ENCODE peak calls at places on chromosomes 7 and 10, in nine cellular contexts. X is GM20000, V is heart left ventricle, N is kidney epithelial cell, J is HCT116, H is lower leg skin, E is PC-9, G is brain microvascular endothelial cell, M is MM.1S. I is an unnamed sample.

GRCh38 chr7:1210979-1211608 is 21.6 kb upstream of the UNCX start:
- DNase-seq in X (no peak), V (no peak), N (no peak), J (no peak), H (no peak), E (no peak), G (no peak), M (no peak), I (no peak)

GRCh38 chr7:90119178-90119971 is 34.9 kb upstream of the STEAP1 start:
- DNase-seq in X (peak), V (peak), N (no peak), J (no peak), H (no peak), E (no peak), G (no peak), M (no peak), I (peak)

GRCh38 chr7:70042533-70042932 is 444.3 kb downstream of the AUTS2 start:
- DNase-seq in X (no peak), V (no peak), N (peak), J (no peak), H (no peak), E (no peak), G (no peak), M (peak), I (no peak)

GRCh38 chr7:46784746-46785145 is 797.2 kb downstream of the TNS3 start:
- DNase-seq in X (no peak), V (no peak), N (peak), J (peak), H (no peak), E (peak), G (peak), M (no peak), I (no peak)

GRCh38 chr10:19021162-19021561 is 27.4 kb upstream of the MALRD1 start:
- DNase-seq in X (no peak), V (no peak), N (no peak), J (no peak), H (no peak), E (no peak), G (no peak), M (no peak), I (no peak)

GRCh38 chr7:128266891-128267839 is 26.1 kb downstream of the LEP start:
- DNase-seq in X (no peak), V (peak), N (peak), J (no peak), H (peak), E (no peak), G (peak), M (no peak), I (no peak)

GRCh38 chr10:65620404-65621048 is 1305.3 kb upstream of the LRRTM3 start:
- DNase-seq in X (no peak), V (no peak), N (no peak), J (no peak), H (no peak), E (no peak), G (no peak), M (no peak), I (no peak)

GRCh38 chr10:62244785-62245595 is 23.7 kb downstream of the RTKN2 start:
- DNase-seq in X (peak), V (no peak), N (no peak), J (peak), H (no peak), E (peak), G (peak), M (peak), I (peak)

GRCh38 chr10:78331391-78331922 is 297.8 kb downstream of the RPS24 start:
- DNase-seq in X (no peak), V (no peak), N (no peak), J (no peak), H (peak), E (no peak), G (peak), M (no peak), I (no peak)

GRCh38 chr10:124554085-124554858 is 92.6 kb downstream of the LHPP start:
- DNase-seq in X (no peak), V (no peak), N (no peak), J (no peak), H (no peak), E (no peak), G (no peak), M (no peak), I (no peak)

GRCh38 chr7:41648506-41648905 is 54.4 kb downstream of the INHBA start:
- DNase-seq in X (no peak), V (no peak), N (no peak), J (no peak), H (no peak), E (no peak), G (no peak), M (no peak), I (no peak)

GRCh38 chr10:123348721-123349120 is 194.5 kb downstream of the BUB3 start:
- DNase-seq in X (no peak), V (no peak), N (no peak), J (no peak), H (no peak), E (no peak), G (no peak), M (no peak), I (no peak)

GRCh38 chr10:84004206-84004605 is 135.1 kb upstream of the GHITM start:
- DNase-seq in X (no peak), V (no peak), N (no peak), J (no peak), H (no peak), E (no peak), G (no peak), M (no peak), I (no peak)

GRCh38 chr7:50346548-50347497 is 42.3 kb downstream of the IKZF1 start:
- DNase-seq in X (no peak), V (no peak), N (no peak), J (no peak), H (no peak), E (no peak), G (no peak), M (no peak), I (no peak)

GRCh38 chr10:109875828-109876821 is 47.2 kb downstream of the XPNPEP1 start:
- DNase-seq in X (no peak), V (no peak), N (no peak), J (no peak), H (peak), E (no peak), G (no peak), M (no peak), I (no peak)

GRCh38 chr10:90947025-90947960 is 26.4 kb upstream of the ANKRD1 start:
- DNase-seq in X (peak), V (no peak), N (no peak), J (no peak), H (no peak), E (no peak), G (peak), M (peak), I (no peak)

GRCh38 chr7:157517782-157518513 is 181.1 kb downstream of the DNAJB6 start:
- DNase-seq in X (no peak), V (no peak), N (no peak), J (no peak), H (peak), E (no peak), G (no peak), M (no peak), I (no peak)

GRCh38 chr7:47688311-47689100 is 106.6 kb upstream of the TNS3 start:
- DNase-seq in X (no peak), V (no peak), N (no peak), J (no peak), H (peak), E (peak), G (no peak), M (no peak), I (no peak)

GRCh38 chr10:119030421-119031250 is 1.1 kb downstream of the NANOS1 start:
- DNase-seq in X (peak), V (peak), N (no peak), J (peak), H (no peak), E (peak), G (peak), M (peak), I (peak)

GRCh38 chr10:97327348-97328294 is 6.9 kb downstream of the FRAT2 start:
- DNase-seq in X (no peak), V (no peak), N (no peak), J (no peak), H (no peak), E (peak), G (no peak), M (no peak), I (no peak)

GRCh38 chr10:73874267-73875138 is at the start of gene CAMK2G:
- DNase-seq in X (peak), V (peak), N (no peak), J (no peak), H (peak), E (peak), G (peak), M (peak), I (peak)

GRCh38 chr7:91082854-91083495 is 181.3 kb upstream of the FZD1 start:
- DNase-seq in X (peak), V (no peak), N (no peak), J (no peak), H (no peak), E (no peak), G (no peak), M (peak), I (no peak)

GRCh38 chr7:138658889-138659288 is 42.3 kb downstream of the SVOPL start:
- DNase-seq in X (no peak), V (no peak), N (no peak), J (no peak), H (no peak), E (peak), G (no peak), M (no peak), I (no peak)

GRCh38 chr7:479115-479947 is 40.3 kb downstream of the PDGFA start:
- DNase-seq in X (no peak), V (no peak), N (no peak), J (no peak), H (no peak), E (no peak), G (no peak), M (no peak), I (no peak)

DNA sequence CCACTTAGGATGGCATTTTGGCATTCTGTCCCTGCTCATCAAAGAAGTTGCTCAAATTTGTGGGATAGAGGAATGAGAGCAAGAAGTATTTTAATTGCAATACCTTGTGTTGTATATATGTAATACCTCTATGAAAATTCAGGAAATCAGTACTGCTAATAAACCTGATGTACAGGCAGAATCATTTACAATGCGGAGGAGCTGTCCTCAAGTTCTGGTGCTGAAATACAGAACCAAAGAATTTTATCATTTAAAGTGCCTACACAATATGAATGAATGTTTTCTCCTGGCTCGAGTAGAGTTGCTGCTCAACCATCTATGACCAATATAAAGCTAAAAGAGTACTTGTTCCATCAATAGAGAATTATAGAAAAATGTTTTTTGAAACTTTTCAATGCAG is 305.8 kb downstream of the PLXNA4 start:
- DNase-seq in X (no peak), V (no peak), N (no peak), J (no peak), H (no peak), E (no peak), G (peak), M (peak), I (no peak)
- TF ChIP-seq CTCF in X (no peak), V (no peak), N (no peak), J (no peak), H (no peak), E (no peak), G (no peak), M (no peak), I (no peak)

GRCh38 chr7:6718124-6718523 is 11.4 kb upstream of the ZNF12 start:
- DNase-seq in X (no peak), V (no peak), N (no peak), J (no peak), H (no peak), E (no peak), G (no peak), M (no peak), I (no peak)
- TF ChIP-seq CTCF in X (no peak), V (peak), N (no peak), J (no peak), H (no peak), E (peak), G (peak), M (no peak), I (no peak)

DNA sequence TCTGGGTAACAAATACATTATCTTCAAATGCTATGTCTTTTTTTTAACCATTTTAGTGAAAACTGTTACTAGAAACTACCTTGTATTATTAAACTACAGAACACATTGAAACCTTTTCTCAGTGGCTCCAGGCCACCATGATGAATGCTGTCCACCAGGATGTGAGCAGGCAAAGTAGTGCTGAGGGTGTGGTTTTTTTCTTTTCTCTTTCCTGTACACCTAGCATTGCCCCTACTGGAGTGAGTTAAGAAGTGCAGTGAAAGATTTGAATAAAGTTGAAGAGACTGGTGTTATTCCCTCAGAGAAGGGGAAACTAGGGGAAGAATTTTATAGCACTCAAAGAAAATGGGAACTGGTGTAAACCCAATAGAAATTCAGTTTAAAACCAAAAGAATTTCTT is 120.0 kb upstream of the SAMD8 start:
- DNase-seq in X (no peak), V (no peak), N (no peak), J (peak), H (no peak), E (no peak), G (no peak), M (peak), I (no peak)
- TF ChIP-seq CTCF in X (no peak), V (peak), N (peak), J (no peak), H (no peak), E (peak), G (peak), M (peak), I (peak)

GRCh38 chr10:92240289-92241157 is 50.4 kb downstream of the CPEB3 start:
- DNase-seq in X (peak), V (peak), N (no peak), J (no peak), H (peak), E (peak), G (peak), M (peak), I (no peak)

GRCh38 chr10:92238586-92239098 is 52.2 kb downstream of the CPEB3 start:
- DNase-seq in X (no peak), V (peak), N (no peak), J (no peak), H (peak), E (peak), G (peak), M (no peak), I (no peak)

GRCh38 chr10:92239185-92239599 is 51.7 kb downstream of the CPEB3 start:
- DNase-seq in X (no peak), V (no peak), N (no peak), J (no peak), H (no peak), E (no peak), G (no peak), M (no peak), I (no peak)

GRCh38 chr10:92241158-92241500 is 49.7 kb downstream of the CPEB3 start:
- DNase-seq in X (no peak), V (no peak), N (no peak), J (no peak), H (no peak), E (no peak), G (no peak), M (peak), I (no peak)

GRCh38 chr10:92239600-92240288 is 51.1 kb downstream of the CPEB3 start:
- DNase-seq in X (peak), V (peak), N (no peak), J (no peak), H (peak), E (no peak), G (peak), M (no peak), I (peak)
- TF ChIP-seq CTCF in X (no peak), V (no peak), N (no peak), J (no peak), H (no peak), E (no peak), G (no peak), M (no peak), I (no peak)

DNA sequence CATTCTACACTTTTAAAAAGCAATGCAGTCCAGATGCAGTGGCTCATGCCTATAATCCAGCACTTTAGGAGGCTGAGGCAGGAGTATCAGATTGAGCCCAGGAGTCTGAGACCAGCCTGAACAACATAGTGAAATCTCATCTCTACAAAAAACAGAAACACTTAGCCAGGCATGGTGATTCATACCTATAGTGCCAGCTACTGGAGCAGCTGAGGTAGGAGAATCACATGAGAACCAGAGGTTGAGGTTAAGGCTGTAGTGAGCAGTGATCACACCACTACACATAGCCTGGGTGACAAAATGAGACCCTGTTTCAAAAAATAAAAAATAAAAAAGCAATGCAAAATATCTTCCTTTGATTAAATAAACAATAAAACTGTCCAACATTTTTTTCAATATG is 205.2 kb downstream of the GRM8 start:
- DNase-seq in X (no peak), V (no peak), N (no peak), J (no peak), H (no peak), E (no peak), G (no peak), M (no peak), I (no peak)
- TF ChIP-seq CTCF in X (no peak), V (no peak), N (peak), J (no peak), H (no peak), E (no peak), G (no peak), M (no peak), I (no peak)

DNA sequence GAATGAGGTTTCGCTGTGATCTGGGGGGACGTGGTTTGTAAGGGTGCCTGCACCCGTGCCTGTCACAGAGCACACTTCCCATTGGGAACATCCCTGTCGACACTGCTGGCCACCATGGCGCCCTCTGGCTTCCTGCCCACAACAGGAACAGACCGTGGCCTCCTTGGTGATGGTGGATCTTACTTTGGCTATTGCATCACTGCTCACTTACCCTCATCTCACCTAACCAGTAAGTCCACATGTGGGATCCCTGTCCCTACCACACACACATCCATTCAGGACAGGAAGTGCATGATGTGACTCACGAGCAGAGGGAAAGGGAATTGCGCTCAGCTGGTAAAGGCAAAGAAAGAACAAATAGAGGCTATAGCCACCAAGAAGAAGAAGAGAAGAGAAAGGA is 26.2 kb upstream of the SEC61G start:
- DNase-seq in X (no peak), V (no peak), N (no peak), J (no peak), H (no peak), E (peak), G (no peak), M (no peak), I (no peak)
- TF ChIP-seq CTCF in X (no peak), V (no peak), N (no peak), J (no peak), H (no peak), E (no peak), G (no peak), M (no peak), I (no peak)

GRCh38 chr10:69318087-69318996 is 40.0 kb downstream of the HK1 start:
- DNase-seq in X (peak), V (peak), N (peak), J (peak), H (peak), E (peak), G (peak), M (peak), I (peak)
- TF ChIP-seq CTCF in X (no peak), V (no peak), N (no peak), J (no peak), H (no peak), E (no peak), G (no peak), M (no peak), I (no peak)

GRCh38 chr10:70096705-70097420 is 35.8 kb downstream of the AIFM2 start:
- DNase-seq in X (no peak), V (no peak), N (no peak), J (no peak), H (no peak), E (no peak), G (no peak), M (no peak), I (no peak)
- TF ChIP-seq CTCF in X (no peak), V (no peak), N (no peak), J (no peak), H (no peak), E (no peak), G (no peak), M (no peak), I (no peak)